ENCODE peak calls at places on chromosome 14, in four cellular contexts. G, U, N and W are unnamed samples.

GRCh38 chr14:68774771-68775613 is 17.9 kb downstream of the ZFP36L1 start:
- DNase-seq in G (no peak), U (no peak), N (no peak), W (no peak)

GRCh38 chr14:68513137-68513536 is 279.7 kb downstream of the ZFP36L1 start:
- DNase-seq in G (no peak), U (no peak), N (no peak), W (no peak)

GRCh38 chr14:51792819-51793218 is 67.6 kb upstream of the GNG2 start:
- DNase-seq in G (no peak), U (no peak), N (no peak), W (no peak)

GRCh38 chr14:80586116-80586515 is 355.4 kb downstream of the CEP128 start:
- DNase-seq in G (no peak), U (no peak), N (no peak), W (no peak)

GRCh38 chr14:42994001-42994736 is 1387.5 kb downstream of the LRFN5 start:
- DNase-seq in G (no peak), U (no peak), N (no peak), W (no peak)

GRCh38 chr14:57831981-57832380 is 33.9 kb downstream of the SLC35F4 start:
- DNase-seq in G (no peak), U (no peak), N (no peak), W (no peak)

GRCh38 chr14:104970231-104971068 is 7.7 kb downstream of the AHNAK2 start:
- DNase-seq in G (peak), U (no peak), N (no peak), W (no peak)

GRCh38 chr14:59123975-59124374 is 64.5 kb upstream of the DAAM1 start:
- DNase-seq in G (no peak), U (no peak), N (no peak), W (no peak)

GRCh38 chr14:66563731-66564130 is 55.8 kb downstream of the GPHN start:
- DNase-seq in G (no peak), U (no peak), N (no peak), W (no peak)

GRCh38 chr14:72710212-72710611 is 183.7 kb downstream of the DPF3 start:
- DNase-seq in G (no peak), U (no peak), N (peak), W (no peak)

GRCh38 chr14:26855051-26855753 is 257.4 kb upstream of the NOVA1 start:
- DNase-seq in G (no peak), U (no peak), N (no peak), W (no peak)

GRCh38 chr14:104937694-104938365 is 13.2 kb downstream of the PLD4 start:
- DNase-seq in G (no peak), U (no peak), N (no peak), W (no peak)